ENCODE peak calls at places on chromosomes 2 and 18, in ten cellular contexts. O is right atrium auricular region, H is cardiac muscle cell, I is SK-N-SH, Z is Peyer's patch, Y is H9, E is upper lobe of right lung, J is astrocyte, R is esophagus squamous epithelium, Q is pancreas. N is an unnamed sample. For H3K4me1, the result is how much of the 10 kb centered on the place peaks cover.

GRCh38 chr2:152336854-152337510 is 2.0 kb downstream of the FMNL2 start:
- DNase-seq in O (peak), I (peak), E (no peak), J (peak), H (peak), Q (no peak), Y (peak), R (no peak), Z (peak), N (no peak)

GRCh38 chr2:217551229-217551909 is 451.4 kb downstream of the TNS1 start:
- DNase-seq in H (peak), Y (peak), Z (no peak), E (no peak), O (no peak), Q (no peak), J (peak), I (no peak), R (no peak), N (no peak)

GRCh38 chr18:9109523-9109922 is 7.0 kb downstream of the NDUFV2 start:
- DNase-seq in I (no peak), H (peak), Z (no peak), Y (no peak), O (no peak), J (peak), R (no peak), Q (no peak), E (no peak), N (no peak)

GRCh38 chr2:239532859-239533258 is 132.0 kb upstream of the HDAC4 start:
- DNase-seq in J (no peak), Z (peak), Y (no peak), I (no peak), H (no peak), O (no peak), R (no peak), Q (no peak), E (peak), N (no peak)

GRCh38 chr18:47260138-47260923 is 8.9 kb upstream of the SKOR2 start:
- DNase-seq in Y (peak), J (peak), H (peak), E (peak), I (peak), R (no peak), Q (peak), Z (no peak), O (no peak), N (peak)

GRCh38 chr2:191999101-191999836 is 152.4 kb upstream of the CAVIN2 start:
- DNase-seq in J (no peak), E (no peak), Y (no peak), H (no peak), Z (no peak), I (no peak), Q (no peak), O (no peak), R (no peak), N (no peak)

GRCh38 chr18:41965856-41966255 is 10.8 kb downstream of the PIK3C3 start:
- DNase-seq in Z (no peak), J (peak), I (no peak), H (no peak), R (no peak), Y (no peak), O (no peak), E (no peak), Q (no peak), N (no peak)

GRCh38 chr2:67716895-67717294 is 319.8 kb downstream of the ETAA1 start:
- DNase-seq in Y (no peak), Q (no peak), H (no peak), R (no peak), J (no peak), O (no peak), I (no peak), Z (no peak), E (no peak), N (no peak)

GRCh38 chr2:173488861-173489260 is 134.2 kb downstream of the CDCA7 start:
- DNase-seq in O (no peak), R (no peak), Y (no peak), Z (no peak), E (no peak), I (no peak), J (no peak), H (no peak), Q (no peak), N (no peak)

GRCh38 chr2:240895656-240896388 is at the start of gene MAB21L4:
- DNase-seq in E (no peak), Y (no peak), I (no peak), Q (peak), R (no peak), O (no peak), J (no peak), H (no peak), Z (no peak), N (no peak)

GRCh38 chr2:28678944-28679343 is 72.7 kb upstream of the PPP1CB start:
- DNase-seq in E (no peak), Q (no peak), O (no peak), R (no peak), Y (no peak), J (no peak), I (no peak), H (no peak), Z (no peak), N (no peak)

GRCh38 chr2:159088906-159089305 is 120.5 kb downstream of the TANC1 start:
- DNase-seq in I (peak), H (no peak), E (no peak), R (no peak), Q (no peak), O (no peak), Y (no peak), J (no peak), Z (no peak), N (no peak)

GRCh38 chr18:12076424-12077140 is 17.1 kb upstream of the ANKRD62 start:
- DNase-seq in R (no peak), J (peak), H (peak), Y (no peak), Q (no peak), I (peak), E (peak), Z (peak), O (no peak), N (peak)

GRCh38 chr2:207474871-207475485 is 54.8 kb upstream of the CREB1 start:
- DNase-seq in Z (no peak), E (no peak), J (peak), H (peak), O (no peak), I (peak), Q (no peak), R (no peak), Y (no peak), N (no peak)

GRCh38 chr2:38626326-38627031 is 23.8 kb upstream of the HNRNPLL start:
- DNase-seq in R (no peak), J (no peak), Z (no peak), I (no peak), O (no peak), Y (no peak), H (no peak), Q (no peak), E (no peak), N (no peak)

GRCh38 chr2:1632006-1632348 is 112.3 kb downstream of the PXDN start:
- DNase-seq in J (peak), Z (no peak), Q (no peak), H (no peak), R (no peak), I (no peak), Y (no peak), O (no peak), E (no peak), N (no peak)

GRCh38 chr2:135694711-135695110 is 46.9 kb upstream of the UBXN4 start:
- DNase-seq in E (no peak), O (no peak), R (no peak), Q (no peak), H (peak), Z (no peak), J (no peak), I (no peak), Y (no peak), N (no peak)

GRCh38 chr2:176565641-176566323 is 296.5 kb downstream of the MTX2 start:
- DNase-seq in O (no peak), I (no peak), Q (no peak), H (no peak), E (no peak), Y (no peak), R (no peak), Z (no peak), J (peak), N (no peak)

GRCh38 chr18:78860117-78860516 is 119.5 kb upstream of the SALL3 start:
- DNase-seq in E (no peak), I (no peak), Y (no peak), Q (no peak), Z (no peak), R (no peak), O (no peak), H (no peak), J (no peak), N (no peak)

GRCh38 chr2:167833294-167833693 is 414.1 kb downstream of the STK39 start:
- DNase-seq in E (no peak), Q (no peak), Y (no peak), Z (no peak), I (no peak), O (no peak), J (no peak), H (no peak), R (no peak), N (no peak)

GRCh38 chr18:47603158-47603557 is 327.3 kb downstream of the SMAD2 start:
- DNase-seq in H (no peak), O (no peak), E (no peak), I (no peak), J (no peak), Q (no peak), Y (no peak), R (no peak), Z (no peak), N (no peak)

GRCh38 chr2:112310906-112311305 is 35.5 kb downstream of the ZC3H6 start:
- DNase-seq in R (no peak), J (no peak), Q (no peak), E (no peak), Y (no peak), H (no peak), O (no peak), I (no peak), Z (no peak), N (no peak)

GRCh38 chr2:24304098-24304497 is 56.2 kb downstream of the ITSN2 start:
- DNase-seq in R (no peak), H (peak), E (peak), Q (peak), J (peak), Z (no peak), I (no peak), O (peak), Y (no peak), N (peak)

GRCh38 chr2:85409719-85410583 is at the start of gene CAPG:
- DNase-seq in E (peak), R (no peak), Z (peak), O (no peak), J (no peak), Q (no peak), I (no peak), Y (peak), H (no peak), N (peak)

GRCh38 chr2:207258191-207258991 is 92.6 kb upstream of the KLF7 start:
- DNase-seq in H (peak), I (no peak), E (no peak), O (peak), R (no peak), Q (no peak), Z (peak), Y (no peak), J (peak), N (no peak)

GRCh38 chr2:107808986-107809385 is 17.7 kb upstream of the RGPD4 start:
- DNase-seq in J (no peak), Q (no peak), R (no peak), Z (no peak), Y (no peak), I (no peak), H (no peak), O (no peak), E (no peak), N (peak)
- H3K27ac ChIP-seq in J (no peak), Q (no peak), R (no peak), Z (no peak), Y (no peak), I (no peak), H (no peak), O (peak), E (no peak), N (peak)

GRCh38 chr18:3115430-3116025 is 102.6 kb upstream of the LPIN2 start:
- DNase-seq in Z (no peak), I (no peak), Y (no peak), O (no peak), H (no peak), Q (no peak), E (no peak), J (no peak), R (no peak), N (no peak)
- H3K4me1 ChIP-seq in Z (under half), I (under half), Y (under half), O (under half), H (under half), Q (under half), E (under half), J (under half), R (under half), N (under half)

GRCh38 chr18:65941482-65941881 is 190.7 kb downstream of the CDH7 start:
- DNase-seq in Q (no peak), J (no peak), H (no peak), O (no peak), R (no peak), I (no peak), Y (no peak), Z (no peak), E (no peak), N (no peak)
- TF ChIP-seq CTCF in Q (no peak), J (no peak), H (no peak), O (no peak), R (no peak), I (no peak), Y (no peak), Z (no peak), E (no peak), N (no peak)

GRCh38 chr2:143440619-143441018 is 311.4 kb downstream of the ARHGAP15 start:
- DNase-seq in R (no peak), I (no peak), Z (no peak), O (no peak), Y (no peak), J (no peak), E (no peak), H (no peak), Q (no peak), N (no peak)
- H3K27ac ChIP-seq in R (peak), I (no peak), Z (no peak), O (peak), Y (no peak), J (no peak), E (no peak), H (no peak), Q (no peak), N (peak)

GRCh38 chr2:215413484-215413777 is 22.4 kb downstream of the FN1 start:
- DNase-seq in O (no peak), E (no peak), J (no peak), Z (no peak), R (no peak), I (no peak), Y (no peak), H (no peak), Q (no peak), N (no peak)
- H3K4me1 ChIP-seq in O (under half), E (under half), J (half or more), Z (under half), R (under half), I (under half), Y (under half), H (under half), Q (under half), N (under half)

GRCh38 chr2:96835830-96836229 is 8.0 kb downstream of the ANKRD23 start:
- DNase-seq in Q (no peak), Z (no peak), J (no peak), E (no peak), I (no peak), O (no peak), H (no peak), Y (no peak), R (no peak), N (no peak)
- TF ChIP-seq CTCF in Q (no peak), Z (no peak), J (no peak), E (no peak), I (no peak), O (no peak), H (no peak), Y (no peak), R (no peak), N (no peak)

DNA sequence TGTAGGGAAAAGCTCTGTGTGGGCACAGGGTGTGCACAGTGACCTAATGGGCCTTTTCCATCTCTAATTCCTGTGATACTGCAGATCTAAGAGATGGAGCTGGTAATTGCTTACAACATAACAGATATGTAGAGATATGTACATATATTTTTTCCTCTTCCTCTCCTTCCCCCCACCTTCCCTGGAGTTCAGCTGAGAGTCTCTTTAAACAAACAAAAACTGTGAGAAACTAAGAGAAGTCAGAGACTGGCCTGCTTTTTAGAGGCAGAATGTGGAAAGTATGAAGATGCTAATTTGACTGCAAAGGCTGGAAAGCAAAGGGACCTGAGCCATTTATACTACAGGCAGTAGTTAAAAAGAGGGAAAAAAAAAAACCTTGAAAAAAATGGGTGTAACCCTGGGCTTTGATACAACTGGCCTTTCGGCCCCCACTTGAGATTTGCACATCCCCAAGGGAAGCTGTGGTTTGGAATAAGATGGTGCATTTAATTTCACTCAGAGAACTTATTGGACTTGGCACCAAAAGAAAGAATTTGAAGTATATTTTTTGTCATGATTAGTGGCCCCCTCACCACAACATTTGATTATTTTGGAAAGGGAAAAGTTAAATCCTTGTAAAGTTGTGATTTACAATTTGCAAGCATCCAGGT is 502.2 kb upstream of the ZEB2 start:
- DNase-seq in Q (no peak), E (no peak), Z (no peak), R (no peak), Y (no peak), H (peak), J (peak), I (no peak), O (no peak), N (no peak)
- H3K27ac ChIP-seq in Q (no peak), E (no peak), Z (no peak), R (no peak), Y (no peak), H (no peak), J (peak), I (peak), O (peak), N (peak)

DNA sequence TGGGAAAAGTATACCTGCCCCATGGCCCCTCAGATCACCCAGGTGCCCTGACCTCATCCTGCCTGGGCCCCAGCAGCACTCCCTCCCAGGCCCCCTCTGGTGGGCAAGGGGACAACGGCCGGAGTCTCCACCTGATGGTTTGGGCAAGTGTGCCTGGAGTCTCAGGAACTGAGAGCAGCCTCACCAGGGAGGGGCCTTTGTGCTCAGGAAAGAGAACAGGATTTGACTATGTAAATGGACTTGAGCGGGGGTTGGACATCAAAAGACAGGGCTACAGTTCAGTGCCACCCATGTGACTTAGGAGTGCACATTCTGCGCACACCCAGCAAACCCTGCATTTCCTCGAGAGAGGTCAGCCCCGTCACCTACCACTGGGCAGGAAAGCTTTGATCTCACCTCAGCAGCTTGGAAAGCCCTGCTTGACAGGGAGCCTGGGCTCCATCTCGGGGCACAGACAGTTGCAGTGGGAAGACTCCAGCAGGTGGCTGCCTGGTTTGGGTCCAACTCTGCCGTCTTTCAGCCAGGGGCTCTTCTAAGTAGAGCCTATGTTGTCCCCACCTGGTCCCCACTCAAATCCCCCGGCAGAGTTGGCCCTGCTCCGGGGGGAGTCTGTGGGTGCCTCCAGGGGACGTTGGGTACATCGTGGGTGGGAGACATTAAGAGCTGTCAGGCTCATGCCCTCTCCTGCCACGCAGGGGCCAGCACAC is 3.3 kb downstream of the INPP5D start:
- DNase-seq in H (no peak), Y (peak), I (no peak), R (no peak), E (peak), O (no peak), J (no peak), Z (peak), Q (no peak), N (no peak)
- H3K4me1 ChIP-seq in H (under half), Y (under half), I (under half), R (half or more), E (half or more), O (under half), J (under half), Z (under half), Q (under half), N (under half)

DNA sequence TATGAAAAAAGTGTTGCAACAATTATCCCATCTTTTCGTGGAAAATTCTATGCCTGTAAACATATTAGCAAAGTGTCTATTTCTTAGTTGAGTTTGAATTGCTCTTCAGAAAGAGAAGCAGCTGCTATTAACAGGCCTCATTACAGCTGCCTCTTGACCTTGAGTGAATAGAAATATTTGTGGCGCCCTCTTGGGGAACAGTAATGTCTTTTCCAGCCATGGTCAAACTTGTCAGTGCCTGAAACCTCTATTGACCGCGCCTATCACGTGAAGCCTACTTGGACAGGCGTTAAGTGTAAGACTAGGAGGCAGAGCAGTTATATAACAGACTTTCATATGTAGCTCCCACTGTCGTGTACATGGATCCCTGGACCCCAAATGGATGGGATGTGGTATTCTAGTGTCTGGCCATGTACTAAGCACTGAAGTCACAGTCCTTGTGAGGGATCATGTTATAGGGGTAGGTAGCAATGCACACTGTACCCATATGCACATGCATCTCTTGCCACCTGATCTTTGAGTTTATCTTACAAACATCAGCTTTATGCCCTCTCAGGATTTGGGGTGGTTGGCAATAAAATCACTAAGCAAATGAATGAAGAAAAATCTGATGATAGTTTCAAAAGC is 245.0 kb downstream of the PTGR3 start:
- DNase-seq in Z (no peak), Y (peak), J (peak), Q (no peak), R (no peak), E (no peak), H (peak), I (peak), O (no peak), N (no peak)
- TF ChIP-seq CTCF in Z (peak), Y (peak), J (peak), Q (no peak), R (peak), E (peak), H (peak), I (peak), O (no peak), N (peak)

DNA sequence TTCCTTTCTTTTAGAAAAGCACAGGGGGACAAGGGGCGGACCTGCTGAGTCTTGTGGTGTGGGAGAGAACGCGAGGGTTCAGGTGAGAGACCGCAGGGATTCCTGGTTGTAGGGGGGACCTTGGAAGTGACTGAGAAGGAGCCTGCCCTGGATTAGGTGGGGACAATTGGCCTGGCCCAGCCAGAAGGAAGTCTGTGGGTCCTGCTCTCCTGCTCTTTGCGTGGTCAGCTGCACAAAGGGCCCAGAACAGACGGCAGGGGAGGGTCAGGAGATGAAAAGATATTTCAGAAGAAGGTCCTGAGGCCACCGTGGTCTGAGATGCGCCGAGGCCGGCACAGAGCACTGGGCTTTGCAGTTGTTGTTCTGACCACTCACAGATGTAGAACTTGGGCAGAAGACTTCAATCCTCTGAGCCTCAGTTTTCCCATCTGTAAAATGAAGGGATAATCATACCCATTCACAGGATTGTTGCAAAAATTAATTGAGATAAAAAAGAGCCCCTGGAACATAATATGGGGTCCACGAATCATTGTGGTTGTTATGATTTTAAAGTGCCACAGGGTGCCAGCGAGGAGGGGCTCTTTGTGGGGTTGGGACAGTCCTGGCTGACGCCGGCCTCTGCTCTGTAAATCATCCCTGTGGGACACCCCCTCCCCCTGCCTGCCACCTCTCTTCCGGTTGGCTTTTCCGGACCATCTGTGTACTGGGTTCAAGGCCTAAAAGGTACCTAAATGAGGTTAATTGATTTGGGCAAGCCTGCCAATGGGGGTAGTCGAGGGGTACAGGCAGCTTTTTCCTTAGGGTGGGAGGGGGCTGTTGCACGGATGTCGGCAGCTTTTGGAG is 1.8 kb downstream of the LPIN1 start:
- DNase-seq in O (no peak), Y (no peak), Z (no peak), I (peak), R (no peak), H (no peak), E (no peak), J (no peak), Q (no peak), N (no peak)
- H3K27ac ChIP-seq in O (peak), Y (no peak), Z (peak), I (no peak), R (peak), H (peak), E (peak), J (no peak), Q (no peak), N (peak)